ENCODE peak calls at places on chromosome 11, in eight cellular contexts. Q is NCI-H345; M is endodermal cell; A is NCI-H1092; J is non-pigmented ciliary epithelial cell; O is stimulated activated CD8-positive, alpha-beta memory T cell treated with anti-CD3 and anti-CD28 coated beads, Interleukin-2, amount 100 ng/mL, for 1 hour; G is mesendoderm; L is MG63. D is an unnamed sample.

GRCh38 chr11:74694536-74694935 is 36.7 kb downstream of the CHRDL2 start:
- DNase-seq in J (no peak), O (no peak), G (no peak), M (no peak), L (no peak), A (no peak), Q (no peak), D (no peak)

GRCh38 chr11:125167954-125168821 is 3.6 kb downstream of the PKNOX2 start:
- DNase-seq in O (no peak), Q (no peak), A (no peak), G (peak), J (no peak), M (no peak), L (peak), D (no peak)

GRCh38 chr11:95716266-95716665 is 73.3 kb downstream of the FAM76B start:
- DNase-seq in J (no peak), A (no peak), L (no peak), O (no peak), Q (no peak), M (no peak), G (no peak), D (no peak)

GRCh38 chr11:47992959-47993820 is 12.8 kb downstream of the PTPRJ start:
- DNase-seq in O (no peak), A (no peak), M (no peak), J (no peak), Q (no peak), L (peak), G (peak), D (no peak)

GRCh38 chr11:73757598-73757997 is 3.3 kb downstream of the RAB6A start:
- DNase-seq in G (no peak), A (no peak), L (no peak), J (no peak), Q (no peak), O (no peak), M (no peak), D (no peak)

GRCh38 chr11:32316846-32317525 is 118.4 kb downstream of the WT1 start:
- DNase-seq in L (no peak), O (no peak), Q (no peak), J (no peak), M (no peak), A (no peak), G (no peak), D (peak)

GRCh38 chr11:10651579-10652361 is 41.8 kb downstream of the IRAG1 start:
- DNase-seq in A (peak), O (no peak), L (no peak), Q (no peak), G (no peak), M (no peak), J (no peak), D (no peak)

GRCh38 chr11:63670077-63670737 is 969 bp downstream of the ATL3 start:
- DNase-seq in A (no peak), M (no peak), O (no peak), J (no peak), L (no peak), Q (no peak), G (no peak), D (no peak)

GRCh38 chr11:69499946-69500284 is 18.5 kb downstream of the LINC01488 start:
- DNase-seq in G (no peak), A (no peak), O (no peak), L (no peak), M (no peak), J (no peak), Q (no peak), D (no peak)

GRCh38 chr11:38448284-38448683 is 1850.2 kb upstream of the RAG2 start:
- DNase-seq in J (no peak), Q (no peak), M (no peak), A (no peak), G (no peak), L (peak), O (no peak), D (peak)

GRCh38 chr11:75499423-75500305 is 26.1 kb downstream of the GDPD5 start:
- DNase-seq in Q (no peak), A (no peak), J (peak), G (peak), O (no peak), L (peak), M (no peak), D (no peak)

GRCh38 chr11:34850339-34850738 is 65.8 kb downstream of the APIP start:
- DNase-seq in A (no peak), G (no peak), M (peak), L (no peak), J (no peak), Q (no peak), O (no peak), D (no peak)

GRCh38 chr11:102843474-102843873 is at the start of gene MMP3:
- DNase-seq in O (no peak), J (no peak), Q (no peak), L (peak), A (no peak), M (no peak), G (no peak), D (no peak)

GRCh38 chr11:7573193-7573557 is 59.4 kb downstream of the PPFIBP2 start:
- DNase-seq in Q (no peak), L (no peak), A (no peak), G (no peak), M (no peak), O (no peak), J (no peak), D (no peak)

GRCh38 chr11:17395554-17395961 is 7.1 kb upstream of the KCNJ11 start:
- DNase-seq in Q (no peak), A (no peak), L (no peak), G (no peak), J (no peak), O (no peak), M (no peak), D (no peak)

GRCh38 chr11:126416542-126417090 is 61.1 kb downstream of the ST3GAL4 start:
- DNase-seq in Q (peak), O (peak), J (peak), G (peak), L (no peak), M (peak), A (peak), D (peak)

GRCh38 chr11:125481531-125481930 is 14.5 kb downstream of the FEZ1 start:
- DNase-seq in L (no peak), A (no peak), M (peak), Q (no peak), J (no peak), G (no peak), O (no peak), D (no peak)

GRCh38 chr11:14141676-14142075 is 179.2 kb downstream of the SPON1 start:
- DNase-seq in Q (no peak), G (no peak), A (no peak), O (no peak), J (no peak), L (no peak), M (no peak), D (no peak)

GRCh38 chr11:13114566-13115465 is 105.7 kb downstream of the RASSF10 start:
- DNase-seq in A (peak), J (no peak), O (no peak), M (peak), Q (peak), G (peak), L (no peak), D (peak)

GRCh38 chr11:126878892-126879291 is 121.7 kb downstream of the KIRREL3 start:
- DNase-seq in O (no peak), L (no peak), Q (no peak), M (no peak), G (no peak), A (no peak), J (no peak), D (no peak)

GRCh38 chr11:18393581-18394299 is 623 bp upstream of the LDHA start:
- DNase-seq in Q (no peak), M (no peak), L (no peak), G (no peak), A (no peak), O (no peak), J (peak), D (no peak)

GRCh38 chr11:72048718-72049460 is 31.5 kb downstream of the NUMA1 start:
- DNase-seq in M (peak), J (no peak), O (no peak), A (no peak), L (no peak), G (peak), Q (no peak), D (no peak)

GRCh38 chr11:24375896-24376295 is 121.0 kb upstream of the LUZP2 start:
- DNase-seq in O (no peak), A (no peak), J (no peak), L (no peak), Q (no peak), M (no peak), G (no peak), D (no peak)

GRCh38 chr11:114229062-114229450 is 67.1 kb upstream of the NNMT start:
- DNase-seq in M (no peak), Q (no peak), G (no peak), J (no peak), O (no peak), A (no peak), L (no peak), D (no peak)

GRCh38 chr11:57983211-57983610 is 40.5 kb upstream of the OR9Q1 start:
- DNase-seq in M (no peak), A (no peak), L (no peak), O (no peak), Q (no peak), J (no peak), G (no peak), D (no peak)

GRCh38 chr11:9662273-9662672 is 1.6 kb upstream of the SWAP70 start:
- DNase-seq in Q (no peak), A (no peak), O (no peak), M (peak), J (no peak), G (no peak), L (no peak), D (no peak)

GRCh38 chr11:75667831-75668507 is 869 bp downstream of the MAP6 start:
- DNase-seq in L (no peak), Q (peak), A (peak), G (peak), J (no peak), M (peak), O (no peak), D (peak)

GRCh38 chr11:70498171-70498571 is 99.8 kb downstream of the CTTN start:
- DNase-seq in L (no peak), O (no peak), J (no peak), A (no peak), M (no peak), G (no peak), Q (no peak), D (no peak)

GRCh38 chr11:119673389-119674336 is 55.3 kb downstream of the NECTIN1 start:
- DNase-seq in A (peak), O (no peak), L (no peak), Q (no peak), G (no peak), M (peak), J (no peak), D (no peak)

GRCh38 chr11:13782395-13783080 is 114.1 kb downstream of the FAR1 start:
- DNase-seq in M (no peak), A (no peak), Q (no peak), J (no peak), O (no peak), G (no peak), L (no peak), D (no peak)

GRCh38 chr11:69444381-69445130 is 36.9 kb upstream of the LINC01488 start:
- DNase-seq in G (peak), A (no peak), J (peak), L (no peak), M (peak), Q (no peak), O (no peak), D (no peak)

GRCh38 chr11:92380882-92381281 is 156.3 kb downstream of the FAT3 start:
- DNase-seq in A (no peak), J (peak), L (peak), Q (no peak), G (no peak), M (no peak), O (no peak), D (no peak)

GRCh38 chr11:6736495-6737121 is 35.2 kb downstream of the OR2AG2 start:
- DNase-seq in A (no peak), G (no peak), M (no peak), O (no peak), J (no peak), L (peak), Q (no peak), D (no peak)

GRCh38 chr11:69643646-69644045 is 2.7 kb downstream of the CCND1 start:
- DNase-seq in O (no peak), J (no peak), G (no peak), M (no peak), Q (no peak), A (no peak), L (no peak), D (no peak)